ENCODE peak calls at places on chromosomes 7 and 10, in five cellular contexts. T is NCI-H1105 treated with DMSO at 0.1 percent for 48 hours; G is foreskin fibroblast; M is PC-9; K is effector CD4-positive, alpha-beta T cell. N is an unnamed sample.

GRCh38 chr10:14259696-14260595 is 70.8 kb downstream of the FRMD4A start:
- DNase-seq in T (no peak), G (peak; percentile 39), M (no peak), K (no peak), N (no peak)

GRCh38 chr10:27446091-27446918 is 57.8 kb upstream of the RAB18 start:
- DNase-seq in T (peak; percentile 40), G (peak; percentile 16), M (no peak), K (no peak), N (no peak)

GRCh38 chr10:99296605-99297004 is 32.6 kb upstream of the CNNM1 start:
- DNase-seq in T (no peak), G (no peak), M (no peak), K (no peak), N (no peak)

GRCh38 chr7:99032928-99033327 is 111.0 kb downstream of the SMURF1 start:
- DNase-seq in T (no peak), G (no peak), M (no peak), K (no peak), N (no peak)

GRCh38 chr7:102471791-102472125 is 7.0 kb downstream of the POLR2J start:
- DNase-seq in T (no peak), G (no peak), M (no peak), K (no peak), N (no peak)

GRCh38 chr10:58781873-58782488 is 269.3 kb downstream of the BICC1 start:
- DNase-seq in T (peak; percentile 36), G (peak; percentile 46), M (peak; percentile 4), K (no peak), N (no peak)

GRCh38 chr10:96339956-96340904 is 18.6 kb downstream of the OPALIN start:
- DNase-seq in T (peak; percentile 56), G (peak; percentile 61), M (peak; percentile 44), K (peak; percentile 22), N (peak; percentile 14)

GRCh38 chr7:34058791-34059550 is 153.6 kb downstream of the BMPER start:
- DNase-seq in T (peak; percentile 64), G (no peak), M (no peak), K (no peak), N (no peak)

GRCh38 chr7:46752881-46753366 is 829.0 kb downstream of the TNS3 start:
- DNase-seq in T (no peak), G (peak; percentile 86), M (peak; percentile 32), K (no peak), N (no peak)

GRCh38 chr10:78715435-78715834 is 353.3 kb upstream of the ZMIZ1 start:
- DNase-seq in T (no peak), G (no peak), M (no peak), K (no peak), N (no peak)

GRCh38 chr10:17816208-17816607 is 7.1 kb downstream of the MRC1 start:
- DNase-seq in T (no peak), G (no peak), M (no peak), K (no peak), N (no peak)

GRCh38 chr10:33706746-33707145 is 372.3 kb upstream of the NRP1 start:
- DNase-seq in T (no peak), G (peak; percentile 36), M (no peak), K (no peak), N (no peak)

GRCh38 chr7:139999516-139999915 is 63.2 kb downstream of the PARP12 start:
- DNase-seq in T (no peak), G (no peak), M (no peak), K (no peak), N (no peak)

GRCh38 chr7:112799473-112799872 is 9.3 kb upstream of the TMEM168 start:
- DNase-seq in T (no peak), G (no peak), M (no peak), K (no peak), N (no peak)

GRCh38 chr7:23207029-23207428 is 25.2 kb downstream of the NUP42 start:
- DNase-seq in T (peak; percentile 20), G (no peak), M (no peak), K (no peak), N (no peak)

GRCh38 chr10:132667613-132668394 is 118.1 kb downstream of the NKX6-2 start:
- DNase-seq in T (no peak), G (no peak), M (no peak), K (no peak), N (no peak)

GRCh38 chr7:43700059-43700501 is 29.2 kb downstream of the COA1 start:
- DNase-seq in T (peak; percentile 59), G (peak; percentile 40), M (no peak), K (no peak), N (no peak)

GRCh38 chr10:123614888-123615287 is 51.3 kb upstream of the GPR26 start:
- DNase-seq in T (no peak), G (peak; percentile 10), M (peak; percentile 23), K (peak; percentile 29), N (peak; percentile 18)